ENCODE peak calls at places on chromosomes 12 and 14, in eight cellular contexts. One of them, this sample, is unnamed.

GRCh38 chr12:56699020-56699661 is 11.1 kb upstream of the PTGES3 start:
- DNase-seq in lower lobe of right lung: no peak
- DNase-seq in tibial nerve: no peak
- DNase-seq in fibroblast of lung: no peak
- DNase-seq in CD8-positive, alpha-beta memory T cell: no peak
- DNase-seq in right cardiac atrium: no peak
- DNase-seq in left lung: no peak
- DNase-seq in HL-60: no peak
- DNase-seq in this sample: no peak

GRCh38 chr14:72254202-72254939 is 322.1 kb downstream of the RGS6 start:
- DNase-seq in lower lobe of right lung: no peak
- DNase-seq in tibial nerve: no peak
- DNase-seq in fibroblast of lung: no peak
- DNase-seq in CD8-positive, alpha-beta memory T cell: no peak
- DNase-seq in right cardiac atrium: no peak
- DNase-seq in left lung: no peak
- DNase-seq in HL-60: no peak
- DNase-seq in this sample: no peak

GRCh38 chr14:79665556-79665955 is 545.7 kb downstream of the DIO2 start:
- DNase-seq in lower lobe of right lung: no peak
- DNase-seq in tibial nerve: no peak
- DNase-seq in fibroblast of lung: no peak
- DNase-seq in CD8-positive, alpha-beta memory T cell: no peak
- DNase-seq in right cardiac atrium: no peak
- DNase-seq in left lung: no peak
- DNase-seq in HL-60: no peak
- DNase-seq in this sample: no peak

GRCh38 chr12:4856556-4856955 is 53.1 kb upstream of the KCNA1 start:
- DNase-seq in lower lobe of right lung: no peak
- DNase-seq in tibial nerve: no peak
- DNase-seq in fibroblast of lung: no peak
- DNase-seq in CD8-positive, alpha-beta memory T cell: no peak
- DNase-seq in right cardiac atrium: no peak
- DNase-seq in left lung: no peak
- DNase-seq in HL-60: no peak
- DNase-seq in this sample: no peak

GRCh38 chr14:49052516-49052915 is 533.7 kb downstream of the RPS29 start:
- DNase-seq in lower lobe of right lung: no peak
- DNase-seq in tibial nerve: no peak
- DNase-seq in fibroblast of lung: no peak
- DNase-seq in CD8-positive, alpha-beta memory T cell: no peak
- DNase-seq in right cardiac atrium: no peak
- DNase-seq in left lung: no peak
- DNase-seq in HL-60: no peak
- DNase-seq in this sample: no peak

GRCh38 chr12:12926571-12927071 is 25.3 kb downstream of the GPRC5D start:
- DNase-seq in lower lobe of right lung: no peak
- DNase-seq in tibial nerve: no peak
- DNase-seq in fibroblast of lung: no peak
- DNase-seq in CD8-positive, alpha-beta memory T cell: no peak
- DNase-seq in right cardiac atrium: no peak
- DNase-seq in left lung: no peak
- DNase-seq in HL-60: no peak
- DNase-seq in this sample: no peak

GRCh38 chr12:96698965-96699364 is 208.1 kb upstream of the NEDD1 start:
- DNase-seq in lower lobe of right lung: no peak
- DNase-seq in tibial nerve: no peak
- DNase-seq in fibroblast of lung: no peak
- DNase-seq in CD8-positive, alpha-beta memory T cell: no peak
- DNase-seq in right cardiac atrium: no peak
- DNase-seq in left lung: no peak
- DNase-seq in HL-60: no peak
- DNase-seq in this sample: no peak

GRCh38 chr14:70032447-70032846 is 153.2 kb downstream of the SMOC1 start:
- DNase-seq in lower lobe of right lung: no peak
- DNase-seq in tibial nerve: no peak
- DNase-seq in fibroblast of lung: no peak
- DNase-seq in CD8-positive, alpha-beta memory T cell: no peak
- DNase-seq in right cardiac atrium: no peak
- DNase-seq in left lung: no peak
- DNase-seq in HL-60: no peak
- DNase-seq in this sample: no peak

GRCh38 chr12:46546634-46547273 is 174.2 kb upstream of the SLC38A2 start:
- DNase-seq in lower lobe of right lung: no peak
- DNase-seq in tibial nerve: no peak
- DNase-seq in fibroblast of lung: peak
- DNase-seq in CD8-positive, alpha-beta memory T cell: no peak
- DNase-seq in right cardiac atrium: no peak
- DNase-seq in left lung: no peak
- DNase-seq in HL-60: no peak
- DNase-seq in this sample: no peak

GRCh38 chr14:50001146-50001998 is 108.5 kb downstream of the ARF6 start:
- DNase-seq in lower lobe of right lung: peak
- DNase-seq in tibial nerve: peak
- DNase-seq in fibroblast of lung: no peak
- DNase-seq in CD8-positive, alpha-beta memory T cell: peak
- DNase-seq in right cardiac atrium: peak
- DNase-seq in left lung: peak
- DNase-seq in HL-60: no peak
- DNase-seq in this sample: peak

GRCh38 chr14:32075636-32076277 is 1.3 kb upstream of the ARHGAP5 start:
- DNase-seq in lower lobe of right lung: peak
- DNase-seq in tibial nerve: no peak
- DNase-seq in fibroblast of lung: peak
- DNase-seq in CD8-positive, alpha-beta memory T cell: no peak
- DNase-seq in right cardiac atrium: no peak
- DNase-seq in left lung: peak
- DNase-seq in HL-60: no peak
- DNase-seq in this sample: no peak

GRCh38 chr14:82642425-82642824 is 1108.8 kb upstream of the SEL1L start:
- DNase-seq in lower lobe of right lung: no peak
- DNase-seq in tibial nerve: no peak
- DNase-seq in fibroblast of lung: peak
- DNase-seq in CD8-positive, alpha-beta memory T cell: no peak
- DNase-seq in right cardiac atrium: peak
- DNase-seq in left lung: no peak
- DNase-seq in HL-60: no peak
- DNase-seq in this sample: no peak

GRCh38 chr12:68240975-68241374 is 12.4 kb downstream of the IL22 start:
- DNase-seq in lower lobe of right lung: no peak
- DNase-seq in tibial nerve: no peak
- DNase-seq in fibroblast of lung: peak
- DNase-seq in CD8-positive, alpha-beta memory T cell: peak
- DNase-seq in right cardiac atrium: no peak
- DNase-seq in left lung: peak
- DNase-seq in HL-60: no peak
- DNase-seq in this sample: peak

GRCh38 chr12:121796855-121797751 is 3.6 kb upstream of the RHOF start:
- DNase-seq in lower lobe of right lung: peak
- DNase-seq in tibial nerve: peak
- DNase-seq in fibroblast of lung: peak
- DNase-seq in CD8-positive, alpha-beta memory T cell: no peak
- DNase-seq in right cardiac atrium: peak
- DNase-seq in left lung: peak
- DNase-seq in HL-60: no peak
- DNase-seq in this sample: no peak

GRCh38 chr14:58887931-58888330 is 250.2 kb downstream of the DACT1 start:
- DNase-seq in lower lobe of right lung: no peak
- DNase-seq in tibial nerve: no peak
- DNase-seq in fibroblast of lung: no peak
- DNase-seq in CD8-positive, alpha-beta memory T cell: no peak
- DNase-seq in right cardiac atrium: no peak
- DNase-seq in left lung: no peak
- DNase-seq in HL-60: no peak
- DNase-seq in this sample: no peak

DNA sequence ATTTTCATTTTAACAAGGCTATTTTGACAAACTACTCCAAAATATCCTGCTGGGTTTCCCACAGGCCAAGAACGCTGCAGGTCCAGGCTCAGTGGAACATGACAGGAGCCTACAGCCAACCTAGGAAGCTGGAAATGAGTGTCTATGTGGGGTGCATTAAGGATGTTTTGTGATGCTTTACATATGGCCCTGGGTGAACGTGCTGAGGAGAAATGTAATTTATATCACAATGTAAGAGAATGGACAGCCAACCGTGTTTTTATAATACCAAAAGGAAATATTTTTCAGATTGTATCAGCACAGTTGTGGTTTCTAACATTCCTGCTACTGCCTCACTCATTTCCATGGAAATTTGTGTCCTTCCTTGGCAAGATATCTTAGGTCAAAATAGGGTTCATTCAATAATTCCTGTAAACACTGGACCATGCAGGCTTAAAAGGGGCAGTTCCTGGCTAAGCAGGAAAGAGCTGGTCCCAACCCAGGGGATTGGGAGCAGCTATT is 51.5 kb downstream of the ST8SIA1 start:
- DNase-seq in lower lobe of right lung: no peak
- DNase-seq in tibial nerve: no peak
- DNase-seq in fibroblast of lung: peak
- DNase-seq in CD8-positive, alpha-beta memory T cell: no peak
- DNase-seq in right cardiac atrium: no peak
- DNase-seq in left lung: no peak
- DNase-seq in HL-60: no peak
- DNase-seq in this sample: no peak
- H3K27ac ChIP-seq in lower lobe of right lung: peak
- H3K27ac ChIP-seq in tibial nerve: no peak
- H3K27ac ChIP-seq in fibroblast of lung: peak
- H3K27ac ChIP-seq in CD8-positive, alpha-beta memory T cell: no peak
- H3K27ac ChIP-seq in right cardiac atrium: peak
- H3K27ac ChIP-seq in left lung: peak
- H3K27ac ChIP-seq in HL-60: no peak
- H3K27ac ChIP-seq in this sample: no peak

GRCh38 chr14:51400142-51400541 is 160.1 kb downstream of the TMX1 start:
- DNase-seq in lower lobe of right lung: no peak
- DNase-seq in tibial nerve: no peak
- DNase-seq in fibroblast of lung: peak
- DNase-seq in CD8-positive, alpha-beta memory T cell: no peak
- DNase-seq in right cardiac atrium: no peak
- DNase-seq in left lung: no peak
- DNase-seq in HL-60: no peak
- DNase-seq in this sample: no peak

GRCh38 chr14:51396222-51396815 is 156.3 kb downstream of the TMX1 start:
- DNase-seq in lower lobe of right lung: no peak
- DNase-seq in tibial nerve: no peak
- DNase-seq in fibroblast of lung: peak
- DNase-seq in CD8-positive, alpha-beta memory T cell: no peak
- DNase-seq in right cardiac atrium: no peak
- DNase-seq in left lung: no peak
- DNase-seq in HL-60: no peak
- DNase-seq in this sample: no peak

GRCh38 chr14:51401272-51401671 is 161.2 kb downstream of the TMX1 start:
- DNase-seq in lower lobe of right lung: no peak
- DNase-seq in tibial nerve: no peak
- DNase-seq in fibroblast of lung: no peak
- DNase-seq in CD8-positive, alpha-beta memory T cell: no peak
- DNase-seq in right cardiac atrium: no peak
- DNase-seq in left lung: no peak
- DNase-seq in HL-60: no peak
- DNase-seq in this sample: no peak

GRCh38 chr14:51401756-51402155 is 161.7 kb downstream of the TMX1 start:
- DNase-seq in lower lobe of right lung: no peak
- DNase-seq in tibial nerve: no peak
- DNase-seq in fibroblast of lung: no peak
- DNase-seq in CD8-positive, alpha-beta memory T cell: no peak
- DNase-seq in right cardiac atrium: peak
- DNase-seq in left lung: no peak
- DNase-seq in HL-60: no peak
- DNase-seq in this sample: no peak

GRCh38 chr14:51398898-51399297 is 158.9 kb downstream of the TMX1 start:
- DNase-seq in lower lobe of right lung: no peak
- DNase-seq in tibial nerve: no peak
- DNase-seq in fibroblast of lung: peak
- DNase-seq in CD8-positive, alpha-beta memory T cell: no peak
- DNase-seq in right cardiac atrium: no peak
- DNase-seq in left lung: no peak
- DNase-seq in HL-60: no peak
- DNase-seq in this sample: no peak
- H3K27ac ChIP-seq in lower lobe of right lung: no peak
- H3K27ac ChIP-seq in tibial nerve: no peak
- H3K27ac ChIP-seq in fibroblast of lung: peak
- H3K27ac ChIP-seq in CD8-positive, alpha-beta memory T cell: no peak
- H3K27ac ChIP-seq in right cardiac atrium: no peak
- H3K27ac ChIP-seq in left lung: no peak
- H3K27ac ChIP-seq in HL-60: no peak
- H3K27ac ChIP-seq in this sample: no peak

GRCh38 chr14:55399183-55399582 is 12.4 kb downstream of the ATG14 start:
- DNase-seq in lower lobe of right lung: no peak
- DNase-seq in tibial nerve: no peak
- DNase-seq in fibroblast of lung: no peak
- DNase-seq in CD8-positive, alpha-beta memory T cell: no peak
- DNase-seq in right cardiac atrium: no peak
- DNase-seq in left lung: no peak
- DNase-seq in HL-60: no peak
- DNase-seq in this sample: no peak
- H3K27ac ChIP-seq in lower lobe of right lung: no peak
- H3K27ac ChIP-seq in tibial nerve: no peak
- H3K27ac ChIP-seq in fibroblast of lung: no peak
- H3K27ac ChIP-seq in CD8-positive, alpha-beta memory T cell: no peak
- H3K27ac ChIP-seq in right cardiac atrium: no peak
- H3K27ac ChIP-seq in left lung: no peak
- H3K27ac ChIP-seq in HL-60: no peak
- H3K27ac ChIP-seq in this sample: no peak

GRCh38 chr14:103725739-103726395 is 10.3 kb downstream of the ZFYVE21 start:
- DNase-seq in lower lobe of right lung: no peak
- DNase-seq in tibial nerve: no peak
- DNase-seq in fibroblast of lung: no peak
- DNase-seq in CD8-positive, alpha-beta memory T cell: no peak
- DNase-seq in right cardiac atrium: peak
- DNase-seq in left lung: no peak
- DNase-seq in HL-60: no peak
- DNase-seq in this sample: no peak

GRCh38 chr14:103726474-103726873 is 10.9 kb downstream of the ZFYVE21 start:
- DNase-seq in lower lobe of right lung: no peak
- DNase-seq in tibial nerve: no peak
- DNase-seq in fibroblast of lung: no peak
- DNase-seq in CD8-positive, alpha-beta memory T cell: no peak
- DNase-seq in right cardiac atrium: peak
- DNase-seq in left lung: no peak
- DNase-seq in HL-60: no peak
- DNase-seq in this sample: no peak

GRCh38 chr14:103724116-103724515 is 8.5 kb downstream of the ZFYVE21 start:
- DNase-seq in lower lobe of right lung: no peak
- DNase-seq in tibial nerve: peak
- DNase-seq in fibroblast of lung: peak
- DNase-seq in CD8-positive, alpha-beta memory T cell: no peak
- DNase-seq in right cardiac atrium: peak
- DNase-seq in left lung: no peak
- DNase-seq in HL-60: no peak
- DNase-seq in this sample: no peak

GRCh38 chr14:103723176-103724081 is 7.8 kb downstream of the ZFYVE21 start:
- DNase-seq in lower lobe of right lung: no peak
- DNase-seq in tibial nerve: no peak
- DNase-seq in fibroblast of lung: no peak
- DNase-seq in CD8-positive, alpha-beta memory T cell: no peak
- DNase-seq in right cardiac atrium: peak
- DNase-seq in left lung: no peak
- DNase-seq in HL-60: no peak
- DNase-seq in this sample: no peak

GRCh38 chr14:103725001-103725682 is 9.5 kb downstream of the ZFYVE21 start:
- DNase-seq in lower lobe of right lung: no peak
- DNase-seq in tibial nerve: no peak
- DNase-seq in fibroblast of lung: no peak
- DNase-seq in CD8-positive, alpha-beta memory T cell: no peak
- DNase-seq in right cardiac atrium: peak
- DNase-seq in left lung: no peak
- DNase-seq in HL-60: no peak
- DNase-seq in this sample: no peak
- H3K27ac ChIP-seq in lower lobe of right lung: no peak
- H3K27ac ChIP-seq in tibial nerve: peak
- H3K27ac ChIP-seq in fibroblast of lung: no peak
- H3K27ac ChIP-seq in CD8-positive, alpha-beta memory T cell: no peak
- H3K27ac ChIP-seq in right cardiac atrium: no peak
- H3K27ac ChIP-seq in left lung: no peak
- H3K27ac ChIP-seq in HL-60: no peak
- H3K27ac ChIP-seq in this sample: no peak

GRCh38 chr12:80712866-80713265 is 3.8 kb upstream of the MYF5 start:
- DNase-seq in lower lobe of right lung: no peak
- DNase-seq in tibial nerve: no peak
- DNase-seq in fibroblast of lung: no peak
- DNase-seq in CD8-positive, alpha-beta memory T cell: no peak
- DNase-seq in right cardiac atrium: no peak
- DNase-seq in left lung: no peak
- DNase-seq in HL-60: no peak
- DNase-seq in this sample: no peak
- H3K27ac ChIP-seq in lower lobe of right lung: no peak
- H3K27ac ChIP-seq in tibial nerve: no peak
- H3K27ac ChIP-seq in fibroblast of lung: no peak
- H3K27ac ChIP-seq in CD8-positive, alpha-beta memory T cell: no peak
- H3K27ac ChIP-seq in right cardiac atrium: no peak
- H3K27ac ChIP-seq in left lung: no peak
- H3K27ac ChIP-seq in HL-60: no peak
- H3K27ac ChIP-seq in this sample: no peak

This sample was measured in CD8-positive, alpha-beta T cell.